ENCODE peak calls at places on chromosomes 3 and 15, in six cellular contexts. One of them, this sample, is unnamed.

GRCh38 chr15:69998541-69999391 is 99.0 kb downstream of the TLE3 start:
- DNase-seq in heart right ventricle: no peak
- DNase-seq in stimulated activated CD4-positive, alpha-beta T cell treated with anti-CD3 and anti-CD28 coated beads, Interleukin-12 subunit alpha, Interleukin-12 subunit beta, amount 100 ng/mL, for 24 hours: no peak
- DNase-seq in NCI-H1105 treated with DMSO at 0.1 percent for 48 hours: no peak
- DNase-seq in stimulated activated CD8-positive, alpha-beta memory T cell treated with anti-CD3 and anti-CD28 coated beads, Interleukin-7, amount 100 ng/mL, for 4 hours: no peak
- DNase-seq in lower lobe of right lung: no peak
- DNase-seq in this sample: no peak

GRCh38 chr3:185399629-185400339 is 36.8 kb downstream of the MAP3K13 start:
- DNase-seq in NCI-H1105 treated with DMSO at 0.1 percent for 48 hours: no peak
- DNase-seq in heart right ventricle: no peak
- DNase-seq in lower lobe of right lung: no peak
- DNase-seq in stimulated activated CD8-positive, alpha-beta memory T cell treated with anti-CD3 and anti-CD28 coated beads, Interleukin-7, amount 100 ng/mL, for 4 hours: no peak
- DNase-seq in stimulated activated CD4-positive, alpha-beta T cell treated with anti-CD3 and anti-CD28 coated beads, Interleukin-12 subunit alpha, Interleukin-12 subunit beta, amount 100 ng/mL, for 24 hours: no peak
- DNase-seq in this sample: no peak

GRCh38 chr15:61742591-61742990 is 317.7 kb downstream of the VPS13C start:
- DNase-seq in heart right ventricle: no peak
- DNase-seq in lower lobe of right lung: no peak
- DNase-seq in NCI-H1105 treated with DMSO at 0.1 percent for 48 hours: no peak
- DNase-seq in stimulated activated CD4-positive, alpha-beta T cell treated with anti-CD3 and anti-CD28 coated beads, Interleukin-12 subunit alpha, Interleukin-12 subunit beta, amount 100 ng/mL, for 24 hours: no peak
- DNase-seq in stimulated activated CD8-positive, alpha-beta memory T cell treated with anti-CD3 and anti-CD28 coated beads, Interleukin-7, amount 100 ng/mL, for 4 hours: no peak
- DNase-seq in this sample: no peak

GRCh38 chr15:89362203-89363101 is 27.8 kb upstream of the POLG start:
- DNase-seq in NCI-H1105 treated with DMSO at 0.1 percent for 48 hours: peak; percentile 45
- DNase-seq in stimulated activated CD4-positive, alpha-beta T cell treated with anti-CD3 and anti-CD28 coated beads, Interleukin-12 subunit alpha, Interleukin-12 subunit beta, amount 100 ng/mL, for 24 hours: no peak
- DNase-seq in heart right ventricle: no peak
- DNase-seq in lower lobe of right lung: no peak
- DNase-seq in stimulated activated CD8-positive, alpha-beta memory T cell treated with anti-CD3 and anti-CD28 coated beads, Interleukin-7, amount 100 ng/mL, for 4 hours: no peak
- DNase-seq in this sample: peak; percentile 6

GRCh38 chr3:156787926-156788663 is 38.1 kb upstream of the LEKR1 start:
- DNase-seq in NCI-H1105 treated with DMSO at 0.1 percent for 48 hours: no peak
- DNase-seq in stimulated activated CD4-positive, alpha-beta T cell treated with anti-CD3 and anti-CD28 coated beads, Interleukin-12 subunit alpha, Interleukin-12 subunit beta, amount 100 ng/mL, for 24 hours: no peak
- DNase-seq in lower lobe of right lung: no peak
- DNase-seq in heart right ventricle: no peak
- DNase-seq in stimulated activated CD8-positive, alpha-beta memory T cell treated with anti-CD3 and anti-CD28 coated beads, Interleukin-7, amount 100 ng/mL, for 4 hours: no peak
- DNase-seq in this sample: no peak

GRCh38 chr3:77780621-77781020 is 740.7 kb downstream of the ROBO2 start:
- DNase-seq in stimulated activated CD4-positive, alpha-beta T cell treated with anti-CD3 and anti-CD28 coated beads, Interleukin-12 subunit alpha, Interleukin-12 subunit beta, amount 100 ng/mL, for 24 hours: no peak
- DNase-seq in stimulated activated CD8-positive, alpha-beta memory T cell treated with anti-CD3 and anti-CD28 coated beads, Interleukin-7, amount 100 ng/mL, for 4 hours: no peak
- DNase-seq in heart right ventricle: no peak
- DNase-seq in NCI-H1105 treated with DMSO at 0.1 percent for 48 hours: no peak
- DNase-seq in lower lobe of right lung: no peak
- DNase-seq in this sample: no peak

GRCh38 chr3:79724206-79724605 is 43.6 kb downstream of the ROBO1 start:
- DNase-seq in stimulated activated CD4-positive, alpha-beta T cell treated with anti-CD3 and anti-CD28 coated beads, Interleukin-12 subunit alpha, Interleukin-12 subunit beta, amount 100 ng/mL, for 24 hours: no peak
- DNase-seq in stimulated activated CD8-positive, alpha-beta memory T cell treated with anti-CD3 and anti-CD28 coated beads, Interleukin-7, amount 100 ng/mL, for 4 hours: no peak
- DNase-seq in heart right ventricle: no peak
- DNase-seq in NCI-H1105 treated with DMSO at 0.1 percent for 48 hours: no peak
- DNase-seq in lower lobe of right lung: no peak
- DNase-seq in this sample: no peak

GRCh38 chr3:43455233-43455632 is 166.6 kb downstream of the ANO10 start:
- DNase-seq in stimulated activated CD4-positive, alpha-beta T cell treated with anti-CD3 and anti-CD28 coated beads, Interleukin-12 subunit alpha, Interleukin-12 subunit beta, amount 100 ng/mL, for 24 hours: no peak
- DNase-seq in NCI-H1105 treated with DMSO at 0.1 percent for 48 hours: no peak
- DNase-seq in stimulated activated CD8-positive, alpha-beta memory T cell treated with anti-CD3 and anti-CD28 coated beads, Interleukin-7, amount 100 ng/mL, for 4 hours: no peak
- DNase-seq in lower lobe of right lung: no peak
- DNase-seq in heart right ventricle: no peak
- DNase-seq in this sample: no peak

GRCh38 chr15:27058939-27059338 is 88.0 kb downstream of the GABRG3 start:
- DNase-seq in lower lobe of right lung: no peak
- DNase-seq in NCI-H1105 treated with DMSO at 0.1 percent for 48 hours: no peak
- DNase-seq in stimulated activated CD8-positive, alpha-beta memory T cell treated with anti-CD3 and anti-CD28 coated beads, Interleukin-7, amount 100 ng/mL, for 4 hours: no peak
- DNase-seq in heart right ventricle: no peak
- DNase-seq in stimulated activated CD4-positive, alpha-beta T cell treated with anti-CD3 and anti-CD28 coated beads, Interleukin-12 subunit alpha, Interleukin-12 subunit beta, amount 100 ng/mL, for 24 hours: no peak
- DNase-seq in this sample: no peak

GRCh38 chr3:122322095-122323075 is 2.7 kb upstream of the CSTA start:
- DNase-seq in stimulated activated CD4-positive, alpha-beta T cell treated with anti-CD3 and anti-CD28 coated beads, Interleukin-12 subunit alpha, Interleukin-12 subunit beta, amount 100 ng/mL, for 24 hours: no peak
- DNase-seq in stimulated activated CD8-positive, alpha-beta memory T cell treated with anti-CD3 and anti-CD28 coated beads, Interleukin-7, amount 100 ng/mL, for 4 hours: no peak
- DNase-seq in NCI-H1105 treated with DMSO at 0.1 percent for 48 hours: no peak
- DNase-seq in heart right ventricle: no peak
- DNase-seq in lower lobe of right lung: no peak
- DNase-seq in this sample: no peak

GRCh38 chr15:57302640-57303257 is 73.6 kb upstream of the CGNL1 start:
- DNase-seq in stimulated activated CD8-positive, alpha-beta memory T cell treated with anti-CD3 and anti-CD28 coated beads, Interleukin-7, amount 100 ng/mL, for 4 hours: no peak
- DNase-seq in stimulated activated CD4-positive, alpha-beta T cell treated with anti-CD3 and anti-CD28 coated beads, Interleukin-12 subunit alpha, Interleukin-12 subunit beta, amount 100 ng/mL, for 24 hours: no peak
- DNase-seq in lower lobe of right lung: no peak
- DNase-seq in NCI-H1105 treated with DMSO at 0.1 percent for 48 hours: no peak
- DNase-seq in heart right ventricle: no peak
- DNase-seq in this sample: no peak